ENCODE peak calls at places on chromosomes 6 and 20, in eight cellular contexts. One of them, this sample, is unnamed. For H3K27me3, the result is how much of the 10 kb centered on the place peaks cover.

GRCh38 chr20:8842525-8842924 is 226.4 kb upstream of the PLCB4 start:
- DNase-seq in right lobe of liver: no peak
- DNase-seq in H1: no peak
- DNase-seq in IMR-90: no peak
- DNase-seq in tibial nerve: no peak
- DNase-seq in esophagus squamous epithelium: no peak
- DNase-seq in upper lobe of left lung: no peak
- DNase-seq in spleen: no peak
- DNase-seq in this sample: no peak

GRCh38 chr6:65979120-65979519 is 272.1 kb upstream of the EYS start:
- DNase-seq in right lobe of liver: no peak
- DNase-seq in H1: no peak
- DNase-seq in IMR-90: no peak
- DNase-seq in tibial nerve: no peak
- DNase-seq in esophagus squamous epithelium: no peak
- DNase-seq in upper lobe of left lung: no peak
- DNase-seq in spleen: no peak
- DNase-seq in this sample: no peak

GRCh38 chr20:53413188-53413631 is 180.4 kb downstream of the ZNF217 start:
- DNase-seq in right lobe of liver: no peak
- DNase-seq in H1: peak
- DNase-seq in IMR-90: no peak
- DNase-seq in tibial nerve: no peak
- DNase-seq in esophagus squamous epithelium: no peak
- DNase-seq in upper lobe of left lung: peak
- DNase-seq in spleen: peak
- DNase-seq in this sample: peak

GRCh38 chr6:43490523-43490939 is 13.2 kb downstream of the TJAP1 start:
- DNase-seq in right lobe of liver: peak
- DNase-seq in H1: no peak
- DNase-seq in IMR-90: no peak
- DNase-seq in tibial nerve: no peak
- DNase-seq in esophagus squamous epithelium: no peak
- DNase-seq in upper lobe of left lung: no peak
- DNase-seq in spleen: no peak
- DNase-seq in this sample: no peak

GRCh38 chr6:16369989-16370388 is 131.6 kb downstream of the GMPR start:
- DNase-seq in right lobe of liver: no peak
- DNase-seq in H1: no peak
- DNase-seq in IMR-90: no peak
- DNase-seq in tibial nerve: no peak
- DNase-seq in esophagus squamous epithelium: no peak
- DNase-seq in upper lobe of left lung: no peak
- DNase-seq in spleen: no peak
- DNase-seq in this sample: no peak

GRCh38 chr6:122609881-122610689 is at the start of gene PKIB:
- DNase-seq in right lobe of liver: peak
- DNase-seq in H1: peak
- DNase-seq in IMR-90: peak
- DNase-seq in tibial nerve: peak
- DNase-seq in esophagus squamous epithelium: no peak
- DNase-seq in upper lobe of left lung: peak
- DNase-seq in spleen: peak
- DNase-seq in this sample: peak

GRCh38 chr20:32332614-32333013 is 25.5 kb upstream of the ASXL1 start:
- DNase-seq in right lobe of liver: peak
- DNase-seq in H1: no peak
- DNase-seq in IMR-90: peak
- DNase-seq in tibial nerve: no peak
- DNase-seq in esophagus squamous epithelium: no peak
- DNase-seq in upper lobe of left lung: no peak
- DNase-seq in spleen: no peak
- DNase-seq in this sample: peak

GRCh38 chr20:17882065-17882833 is 86.3 kb downstream of the SNX5 start:
- DNase-seq in right lobe of liver: no peak
- DNase-seq in H1: no peak
- DNase-seq in IMR-90: no peak
- DNase-seq in tibial nerve: no peak
- DNase-seq in esophagus squamous epithelium: no peak
- DNase-seq in upper lobe of left lung: no peak
- DNase-seq in spleen: no peak
- DNase-seq in this sample: no peak

GRCh38 chr6:15358579-15359327 is 112.9 kb downstream of the JARID2 start:
- DNase-seq in right lobe of liver: no peak
- DNase-seq in H1: no peak
- DNase-seq in IMR-90: peak
- DNase-seq in tibial nerve: no peak
- DNase-seq in esophagus squamous epithelium: no peak
- DNase-seq in upper lobe of left lung: no peak
- DNase-seq in spleen: no peak
- DNase-seq in this sample: no peak

GRCh38 chr6:149454405-149454848 is 30.4 kb downstream of the ZC3H12D start:
- DNase-seq in right lobe of liver: peak
- DNase-seq in H1: no peak
- DNase-seq in IMR-90: peak
- DNase-seq in tibial nerve: peak
- DNase-seq in esophagus squamous epithelium: no peak
- DNase-seq in upper lobe of left lung: peak
- DNase-seq in spleen: peak
- DNase-seq in this sample: peak

GRCh38 chr6:131063764-131064272 is 773 bp upstream of the EPB41L2 start:
- DNase-seq in right lobe of liver: no peak
- DNase-seq in H1: no peak
- DNase-seq in IMR-90: no peak
- DNase-seq in tibial nerve: no peak
- DNase-seq in esophagus squamous epithelium: no peak
- DNase-seq in upper lobe of left lung: peak
- DNase-seq in spleen: no peak
- DNase-seq in this sample: no peak

GRCh38 chr6:131061041-131061770 is 1.8 kb downstream of the EPB41L2 start:
- DNase-seq in right lobe of liver: no peak
- DNase-seq in H1: no peak
- DNase-seq in IMR-90: peak
- DNase-seq in tibial nerve: no peak
- DNase-seq in esophagus squamous epithelium: no peak
- DNase-seq in upper lobe of left lung: no peak
- DNase-seq in spleen: no peak
- DNase-seq in this sample: no peak

GRCh38 chr6:131061771-131062160 is 1.3 kb downstream of the EPB41L2 start:
- DNase-seq in right lobe of liver: no peak
- DNase-seq in H1: no peak
- DNase-seq in IMR-90: no peak
- DNase-seq in tibial nerve: no peak
- DNase-seq in esophagus squamous epithelium: no peak
- DNase-seq in upper lobe of left lung: no peak
- DNase-seq in spleen: no peak
- DNase-seq in this sample: no peak

GRCh38 chr6:131062245-131063027 is 609 bp downstream of the EPB41L2 start:
- DNase-seq in right lobe of liver: peak
- DNase-seq in H1: peak
- DNase-seq in IMR-90: no peak
- DNase-seq in tibial nerve: no peak
- DNase-seq in esophagus squamous epithelium: no peak
- DNase-seq in upper lobe of left lung: no peak
- DNase-seq in spleen: no peak
- DNase-seq in this sample: peak

GRCh38 chr6:131063028-131063763 is at the start of gene EPB41L2:
- DNase-seq in right lobe of liver: peak
- DNase-seq in H1: peak
- DNase-seq in IMR-90: peak
- DNase-seq in tibial nerve: peak
- DNase-seq in esophagus squamous epithelium: peak
- DNase-seq in upper lobe of left lung: peak
- DNase-seq in spleen: peak
- DNase-seq in this sample: peak
- TF ChIP-seq POLR2A in right lobe of liver: peak
- TF ChIP-seq POLR2A in H1: peak
- TF ChIP-seq POLR2A in IMR-90: peak
- TF ChIP-seq POLR2A in tibial nerve: peak
- TF ChIP-seq POLR2A in esophagus squamous epithelium: peak
- TF ChIP-seq POLR2A in upper lobe of left lung: peak
- TF ChIP-seq POLR2A in spleen: no peak
- TF ChIP-seq POLR2A in this sample: peak

DNA sequence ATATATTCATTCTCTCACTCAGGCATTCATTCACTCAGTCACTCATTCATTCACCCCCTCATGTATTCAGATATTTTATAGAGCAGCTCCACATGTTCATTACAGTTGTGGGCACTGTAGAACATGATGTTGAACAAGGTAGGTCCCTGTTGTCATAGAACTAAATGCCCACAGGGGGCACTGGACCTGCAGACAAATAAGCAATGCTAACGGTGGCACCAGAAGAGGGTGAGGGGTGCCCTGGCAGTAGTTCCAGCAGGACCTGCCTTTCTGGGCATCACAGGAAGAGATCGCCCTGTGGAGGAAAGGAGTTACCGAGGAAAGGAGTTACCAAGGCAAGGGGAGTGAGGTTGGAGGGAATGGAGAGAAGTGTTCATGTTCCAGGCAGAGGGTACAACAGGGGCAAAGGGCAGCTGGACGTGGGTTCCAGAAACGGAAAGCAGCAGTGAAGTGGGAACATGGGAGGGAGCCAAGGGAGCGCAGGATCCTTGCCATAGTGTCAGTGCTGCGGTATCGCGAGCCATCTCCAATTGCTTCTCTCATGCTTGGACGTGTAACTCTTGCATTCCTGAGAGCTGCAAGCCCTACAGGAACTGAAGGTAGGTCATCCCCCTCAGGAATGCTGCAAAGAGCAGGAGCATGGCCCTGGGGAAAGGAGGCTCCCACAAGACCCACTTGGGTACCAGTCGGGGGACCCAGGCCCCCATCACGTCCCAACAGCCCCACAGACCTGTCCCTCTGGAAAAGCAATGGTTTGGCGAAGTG is 128.2 kb downstream of the EDN3 start:
- DNase-seq in right lobe of liver: no peak
- DNase-seq in H1: no peak
- DNase-seq in IMR-90: no peak
- DNase-seq in tibial nerve: no peak
- DNase-seq in esophagus squamous epithelium: no peak
- DNase-seq in upper lobe of left lung: no peak
- DNase-seq in spleen: no peak
- DNase-seq in this sample: no peak
- TF ChIP-seq CTCF in right lobe of liver: no peak
- TF ChIP-seq CTCF in H1: peak
- TF ChIP-seq CTCF in IMR-90: no peak
- TF ChIP-seq CTCF in tibial nerve: no peak
- TF ChIP-seq CTCF in esophagus squamous epithelium: no peak
- TF ChIP-seq CTCF in upper lobe of left lung: no peak
- TF ChIP-seq CTCF in spleen: peak
- TF ChIP-seq CTCF in this sample: no peak

GRCh38 chr6:7910654-7911344 is at the start of gene TXNDC5:
- DNase-seq in right lobe of liver: peak
- DNase-seq in H1: peak
- DNase-seq in IMR-90: peak
- DNase-seq in tibial nerve: peak
- DNase-seq in esophagus squamous epithelium: no peak
- DNase-seq in upper lobe of left lung: peak
- DNase-seq in spleen: peak
- DNase-seq in this sample: peak

GRCh38 chr6:7911345-7911725 is 747 bp upstream of the TXNDC5 start:
- DNase-seq in right lobe of liver: no peak
- DNase-seq in H1: no peak
- DNase-seq in IMR-90: no peak
- DNase-seq in tibial nerve: no peak
- DNase-seq in esophagus squamous epithelium: no peak
- DNase-seq in upper lobe of left lung: no peak
- DNase-seq in spleen: no peak
- DNase-seq in this sample: no peak

GRCh38 chr6:7914311-7914710 is 3.7 kb upstream of the TXNDC5 start:
- DNase-seq in right lobe of liver: no peak
- DNase-seq in H1: no peak
- DNase-seq in IMR-90: no peak
- DNase-seq in tibial nerve: no peak
- DNase-seq in esophagus squamous epithelium: no peak
- DNase-seq in upper lobe of left lung: no peak
- DNase-seq in spleen: no peak
- DNase-seq in this sample: no peak

GRCh38 chr6:7912024-7912423 is 1.4 kb upstream of the TXNDC5 start:
- DNase-seq in right lobe of liver: peak
- DNase-seq in H1: no peak
- DNase-seq in IMR-90: no peak
- DNase-seq in tibial nerve: no peak
- DNase-seq in esophagus squamous epithelium: no peak
- DNase-seq in upper lobe of left lung: no peak
- DNase-seq in spleen: no peak
- DNase-seq in this sample: no peak

GRCh38 chr6:7912736-7913517 is 2.3 kb upstream of the TXNDC5 start:
- DNase-seq in right lobe of liver: no peak
- DNase-seq in H1: no peak
- DNase-seq in IMR-90: no peak
- DNase-seq in tibial nerve: no peak
- DNase-seq in esophagus squamous epithelium: no peak
- DNase-seq in upper lobe of left lung: no peak
- DNase-seq in spleen: no peak
- DNase-seq in this sample: no peak
- H3K27me3 ChIP-seq in right lobe of liver: under half
- H3K27me3 ChIP-seq in H1: under half
- H3K27me3 ChIP-seq in IMR-90: under half
- H3K27me3 ChIP-seq in tibial nerve: under half
- H3K27me3 ChIP-seq in esophagus squamous epithelium: under half
- H3K27me3 ChIP-seq in upper lobe of left lung: under half
- H3K27me3 ChIP-seq in spleen: under half
- H3K27me3 ChIP-seq in this sample: under half

GRCh38 chr6:99563056-99563723 is 5.3 kb downstream of the CCNC start:
- DNase-seq in right lobe of liver: no peak
- DNase-seq in H1: no peak
- DNase-seq in IMR-90: no peak
- DNase-seq in tibial nerve: no peak
- DNase-seq in esophagus squamous epithelium: no peak
- DNase-seq in upper lobe of left lung: no peak
- DNase-seq in spleen: no peak
- DNase-seq in this sample: no peak

GRCh38 chr6:99573980-99574617 is 5.6 kb upstream of the CCNC start:
- DNase-seq in right lobe of liver: no peak
- DNase-seq in H1: no peak
- DNase-seq in IMR-90: no peak
- DNase-seq in tibial nerve: no peak
- DNase-seq in esophagus squamous epithelium: no peak
- DNase-seq in upper lobe of left lung: no peak
- DNase-seq in spleen: no peak
- DNase-seq in this sample: no peak

DNA sequence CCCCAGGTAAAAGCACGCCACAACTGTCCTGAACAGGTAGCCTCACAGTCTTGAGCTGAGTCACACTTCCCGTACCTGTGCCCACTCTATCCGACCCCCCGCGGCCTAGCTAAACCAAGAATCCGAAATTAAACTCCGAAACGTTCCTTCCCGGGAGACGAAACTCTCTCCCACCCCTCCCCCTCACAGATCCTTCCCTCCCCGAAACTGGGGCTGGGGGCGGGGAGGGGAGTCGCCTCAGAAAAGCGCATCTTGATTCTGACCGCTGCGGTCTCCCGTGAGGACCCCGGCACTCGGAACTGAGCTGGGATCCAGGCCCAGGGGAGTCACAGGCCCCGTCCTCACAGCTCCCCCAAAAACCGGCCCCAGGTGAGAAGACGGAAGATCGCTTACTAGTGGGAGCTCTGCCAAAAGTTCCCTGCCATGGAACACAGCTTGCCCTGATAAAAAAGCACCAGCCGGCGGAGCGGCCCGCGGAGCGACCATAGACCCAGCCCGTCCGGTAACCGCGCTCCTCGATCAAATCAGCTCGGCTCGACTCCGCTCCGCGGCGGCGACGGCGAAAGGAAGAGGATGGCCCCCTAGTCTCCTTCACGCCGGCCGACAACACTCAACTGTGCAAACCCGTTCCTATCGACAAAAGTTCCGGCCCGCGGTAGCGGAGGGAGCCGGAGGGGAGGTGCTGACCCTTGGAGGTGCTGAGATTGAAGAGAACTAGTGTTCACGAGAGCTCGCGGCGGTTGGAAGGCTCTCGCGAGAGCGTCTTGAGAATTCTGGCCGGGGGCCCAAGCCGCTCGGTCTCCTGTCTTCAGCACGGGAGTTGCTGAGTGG is at the start of gene CCNC:
- DNase-seq in right lobe of liver: peak
- DNase-seq in H1: peak
- DNase-seq in IMR-90: peak
- DNase-seq in tibial nerve: peak
- DNase-seq in esophagus squamous epithelium: peak
- DNase-seq in upper lobe of left lung: peak
- DNase-seq in spleen: peak
- DNase-seq in this sample: peak
- TF ChIP-seq POLR2A in right lobe of liver: peak
- TF ChIP-seq POLR2A in H1: peak
- TF ChIP-seq POLR2A in IMR-90: peak
- TF ChIP-seq POLR2A in tibial nerve: no peak
- TF ChIP-seq POLR2A in esophagus squamous epithelium: peak
- TF ChIP-seq POLR2A in upper lobe of left lung: peak
- TF ChIP-seq POLR2A in spleen: no peak
- TF ChIP-seq POLR2A in this sample: peak